ENCODE peak calls at places on chromosomes 3 and 15, in five cellular contexts. L, J, I, M and W are unnamed samples.

GRCh38 chr3:195542261-195542660 is 864 bp downstream of the PPP1R2 start:
- DNase-seq in L (no peak), M (no peak), J (no peak), I (no peak), W (no peak)

GRCh38 chr3:129197341-129197740 is 13.6 kb upstream of the CNBP start:
- DNase-seq in J (no peak), I (no peak), L (no peak), M (no peak), W (no peak)

GRCh38 chr15:44728576-44729393 is 7.5 kb upstream of the TRIM69 start:
- DNase-seq in M (peak), I (peak), J (peak), L (peak), W (peak)

GRCh38 chr15:66452971-66453580 is 44.5 kb downstream of the SNAPC5 start:
- DNase-seq in M (no peak), J (peak), I (no peak), L (no peak), W (no peak)

GRCh38 chr3:66449411-66449931 is 51.4 kb downstream of the LRIG1 start:
- DNase-seq in L (no peak), M (no peak), I (no peak), J (no peak), W (no peak)

GRCh38 chr3:140319801-140320200 is 358.1 kb upstream of the TRIM42 start:
- DNase-seq in J (no peak), L (no peak), I (no peak), M (no peak), W (no peak)

GRCh38 chr3:119098620-119099222 is 47.2 kb upstream of the TEX55 start:
- DNase-seq in L (no peak), M (no peak), J (peak), I (no peak), W (peak)

GRCh38 chr15:45634442-45635190 is at the start of gene SQOR:
- DNase-seq in M (peak), I (peak), J (peak), L (peak), W (peak)

GRCh38 chr15:89828324-89829145 is 13.9 kb upstream of the ANPEP start:
- DNase-seq in M (no peak), L (no peak), I (peak), J (peak), W (peak)

GRCh38 chr3:76152028-76152427 is 366.7 kb upstream of the ZNF717 start:
- DNase-seq in I (no peak), L (no peak), J (no peak), M (no peak), W (no peak)

GRCh38 chr3:46666471-46666845 is 27.0 kb downstream of the ALS2CL start:
- DNase-seq in L (peak), J (no peak), M (peak), I (peak), W (peak)

GRCh38 chr15:73986055-73986775 is 5.9 kb downstream of the STOML1 start:
- DNase-seq in I (no peak), L (no peak), M (no peak), J (no peak), W (no peak)

GRCh38 chr3:48425281-48425812 is 4.5 kb downstream of the PLXNB1 start:
- DNase-seq in M (no peak), L (no peak), I (no peak), J (no peak), W (no peak)

GRCh38 chr15:55588070-55588817 is at the start of gene PYGO1:
- DNase-seq in L (peak), I (no peak), M (peak), J (peak), W (peak)

GRCh38 chr3:10619989-10620832 is 114.8 kb upstream of the ATP2B2 start:
- DNase-seq in L (peak), M (no peak), I (no peak), J (no peak), W (no peak)

GRCh38 chr3:127682576-127682975 is 9.8 kb downstream of the ABTB1 start:
- DNase-seq in M (no peak), I (peak), J (no peak), L (peak), W (no peak)

GRCh38 chr3:153484842-153485241 is 322.8 kb downstream of the RAP2B start:
- DNase-seq in M (no peak), J (no peak), I (no peak), L (no peak), W (no peak)

GRCh38 chr3:148791296-148791695 is 36.3 kb upstream of the CPB1 start:
- DNase-seq in J (peak), I (no peak), L (no peak), M (no peak), W (no peak)

GRCh38 chr15:34708422-34708821 is 46.4 kb downstream of the GJD2 start:
- DNase-seq in I (no peak), L (no peak), M (no peak), J (no peak), W (no peak)

GRCh38 chr3:52091566-52092290 is 35.4 kb upstream of the DUSP7 start:
- DNase-seq in M (no peak), J (no peak), I (no peak), L (peak), W (no peak)

GRCh38 chr3:116757310-116757709 is 47.7 kb downstream of the TUSC7 start:
- DNase-seq in I (no peak), L (no peak), M (no peak), J (no peak), W (no peak)

GRCh38 chr3:104596551-104596950 is 770.2 kb upstream of the ALCAM start:
- DNase-seq in L (no peak), J (peak), M (no peak), I (no peak), W (no peak)

GRCh38 chr3:160162440-160162839 is 62.8 kb upstream of the C3orf80 start:
- DNase-seq in I (no peak), M (no peak), L (no peak), J (no peak), W (no peak)

DNA sequence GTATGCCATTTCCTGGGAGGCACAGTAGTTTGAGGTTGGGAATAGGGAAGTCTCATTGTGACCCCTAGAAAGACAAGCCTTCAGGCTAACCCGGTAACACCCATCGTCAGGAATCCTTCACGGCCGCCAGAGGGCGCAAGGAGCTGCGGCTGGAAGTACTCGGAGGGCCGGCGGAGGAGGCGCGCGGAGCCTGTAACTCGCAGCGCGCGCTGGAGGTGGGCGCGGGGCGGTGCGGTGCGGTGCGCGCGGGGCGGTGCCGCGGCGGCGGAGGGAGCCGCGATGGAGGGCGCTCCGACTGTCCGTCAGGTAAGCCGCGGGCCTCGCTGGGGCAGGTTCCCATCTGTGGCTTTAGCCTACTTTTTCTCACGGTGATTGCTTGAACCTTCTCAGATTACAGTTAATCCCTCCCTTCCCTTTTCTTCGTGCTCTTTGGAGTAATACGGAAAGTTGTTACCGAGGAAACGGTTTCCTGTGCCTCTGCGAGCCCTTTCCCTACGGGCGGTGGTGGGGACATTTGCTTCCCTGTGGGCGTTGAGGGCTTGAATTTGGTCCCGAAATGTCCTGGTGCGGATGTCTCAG is at the start of gene GRAMD1C:
- DNase-seq in L (peak), I (peak), M (peak), J (peak), W (peak)
- TF ChIP-seq POLR2A in L (no peak), I (no peak), M (no peak), J (no peak), W (peak)

GRCh38 chr15:57183614-57184344 is 192.5 kb upstream of the CGNL1 start:
- DNase-seq in M (no peak), J (no peak), I (no peak), L (no peak), W (no peak)

GRCh38 chr15:57185507-57186074 is 190.7 kb upstream of the CGNL1 start:
- DNase-seq in L (no peak), M (no peak), J (no peak), I (no peak), W (no peak)

GRCh38 chr15:57190208-57190607 is 186.1 kb upstream of the CGNL1 start:
- DNase-seq in L (no peak), I (no peak), M (no peak), J (no peak), W (no peak)

GRCh38 chr15:57183041-57183440 is 193.3 kb upstream of the CGNL1 start:
- DNase-seq in M (no peak), I (no peak), J (no peak), L (no peak), W (no peak)

GRCh38 chr15:57184502-57184901 is 191.8 kb upstream of the CGNL1 start:
- DNase-seq in J (no peak), I (no peak), M (no peak), L (no peak), W (no peak)
- TF ChIP-seq POLR2A in J (no peak), I (no peak), M (no peak), L (no peak), W (no peak)

GRCh38 chr15:56919708-56920637 is 1.5 kb downstream of the TCF12 start:
- DNase-seq in I (peak), J (no peak), M (peak), L (no peak), W (peak)

GRCh38 chr15:56917652-56918045 is 795 bp upstream of the TCF12 start:
- DNase-seq in I (no peak), L (no peak), M (no peak), J (peak), W (no peak)

GRCh38 chr15:56918046-56918906 is at the start of gene TCF12:
- DNase-seq in J (peak), I (peak), L (peak), M (peak), W (peak)

GRCh38 chr15:56916825-56917477 is 1.5 kb upstream of the TCF12 start:
- DNase-seq in L (no peak), J (no peak), I (no peak), M (no peak), W (no peak)

DNA sequence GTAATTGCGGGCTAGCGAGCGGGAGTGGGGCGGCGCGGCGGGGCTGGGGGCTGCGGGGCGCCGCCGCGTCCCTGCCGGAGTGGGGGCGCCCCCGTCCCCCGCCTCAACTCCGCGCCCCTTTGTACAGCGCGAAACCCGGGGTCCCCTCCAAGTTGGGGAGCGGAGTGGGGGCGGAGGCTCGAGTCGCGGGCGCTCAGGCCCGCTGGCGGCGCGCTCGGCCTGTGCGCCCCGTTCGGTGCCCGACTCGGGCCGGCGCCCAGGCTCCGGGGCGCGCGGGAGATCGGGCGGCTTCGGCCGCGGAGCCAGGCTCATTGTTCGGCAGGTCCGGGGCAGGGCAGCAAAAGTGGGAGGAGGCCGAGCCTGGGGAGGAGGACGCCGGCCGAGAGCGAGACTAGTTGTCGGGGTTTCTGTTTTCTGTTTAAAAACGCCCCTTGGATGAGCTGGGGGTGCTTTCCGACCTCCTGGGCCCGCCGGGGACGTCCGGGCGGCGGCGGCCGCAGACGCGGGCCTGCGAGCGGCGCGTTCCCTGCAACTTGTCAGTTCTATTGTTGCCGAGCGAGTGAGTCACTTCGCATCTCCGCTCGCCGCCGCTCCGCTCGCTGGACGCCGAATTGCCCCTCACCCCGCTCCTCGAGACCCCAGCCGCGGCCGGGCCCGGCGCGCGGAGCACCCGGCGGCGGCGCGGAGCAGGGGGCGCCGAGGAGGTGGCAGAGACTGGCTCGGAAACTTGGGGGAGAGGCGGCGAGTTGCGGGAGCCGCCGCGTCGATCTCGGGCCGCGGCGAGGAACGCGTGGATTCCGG is 663 bp downstream of the TCF12 start:
- DNase-seq in M (peak), J (no peak), I (peak), L (peak), W (peak)
- TF ChIP-seq POLR2A in M (peak), J (no peak), I (no peak), L (no peak), W (peak)

GRCh38 chr3:135964160-135964955 is 1.2 kb upstream of the PPP2R3A start:
- DNase-seq in M (no peak), I (no peak), J (no peak), L (no peak), W (no peak)

GRCh38 chr3:135965129-135965505 is 411 bp upstream of the PPP2R3A start:
- DNase-seq in L (no peak), M (no peak), J (no peak), I (no peak), W (no peak)

GRCh38 chr3:135966875-135967274 is 1.3 kb downstream of the PPP2R3A start:
- DNase-seq in I (no peak), L (no peak), J (no peak), M (no peak), W (no peak)

GRCh38 chr3:135966349-135966695 is 794 bp downstream of the PPP2R3A start:
- DNase-seq in M (peak), J (peak), L (peak), I (no peak), W (no peak)

DNA sequence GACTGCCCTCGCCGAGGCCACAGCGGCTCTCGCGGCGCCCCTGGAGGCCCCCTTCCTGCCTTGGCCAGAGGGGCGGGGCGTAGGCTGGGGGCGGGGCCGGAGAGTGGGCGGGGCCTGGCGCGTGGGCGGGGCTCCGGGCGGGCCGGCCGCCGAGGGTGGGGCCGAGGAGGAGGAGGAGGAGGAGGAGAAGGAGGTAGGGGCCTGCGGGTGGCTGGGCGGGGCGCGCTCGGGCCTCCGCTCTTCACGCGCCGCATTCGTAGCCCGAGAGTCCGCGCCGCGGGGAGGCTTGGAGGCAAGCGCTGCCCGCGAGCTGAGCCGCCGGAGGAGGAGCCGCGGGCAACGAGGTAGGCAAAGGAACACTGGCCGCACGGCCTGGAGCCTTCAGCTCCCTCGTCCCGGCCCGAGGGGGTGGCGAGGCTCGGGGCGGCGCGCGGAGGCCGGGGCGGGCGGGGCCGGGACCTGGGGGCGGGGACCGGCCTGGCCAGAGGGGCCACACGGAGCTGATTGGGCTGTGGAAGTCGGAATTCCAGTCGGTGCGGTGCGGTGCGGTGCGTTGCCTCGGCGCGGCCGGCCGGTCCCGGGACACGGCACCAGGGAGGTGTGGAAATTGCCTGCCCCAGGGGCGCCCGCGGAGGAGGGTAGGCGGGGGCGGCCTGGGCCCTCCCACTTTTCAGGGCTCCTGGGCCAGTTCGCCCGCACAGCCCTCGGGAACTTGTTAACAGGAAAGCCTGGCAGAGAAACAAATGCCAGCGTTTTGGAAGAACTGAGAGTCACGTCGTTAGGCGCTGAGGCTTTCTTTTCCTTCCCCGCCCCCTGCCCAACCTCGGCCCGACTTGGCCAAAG is at the start of gene PPP2R3A:
- DNase-seq in J (peak), M (peak), I (peak), L (peak), W (peak)
- TF ChIP-seq POLR2A in J (peak), M (no peak), I (peak), L (no peak), W (peak)

DNA sequence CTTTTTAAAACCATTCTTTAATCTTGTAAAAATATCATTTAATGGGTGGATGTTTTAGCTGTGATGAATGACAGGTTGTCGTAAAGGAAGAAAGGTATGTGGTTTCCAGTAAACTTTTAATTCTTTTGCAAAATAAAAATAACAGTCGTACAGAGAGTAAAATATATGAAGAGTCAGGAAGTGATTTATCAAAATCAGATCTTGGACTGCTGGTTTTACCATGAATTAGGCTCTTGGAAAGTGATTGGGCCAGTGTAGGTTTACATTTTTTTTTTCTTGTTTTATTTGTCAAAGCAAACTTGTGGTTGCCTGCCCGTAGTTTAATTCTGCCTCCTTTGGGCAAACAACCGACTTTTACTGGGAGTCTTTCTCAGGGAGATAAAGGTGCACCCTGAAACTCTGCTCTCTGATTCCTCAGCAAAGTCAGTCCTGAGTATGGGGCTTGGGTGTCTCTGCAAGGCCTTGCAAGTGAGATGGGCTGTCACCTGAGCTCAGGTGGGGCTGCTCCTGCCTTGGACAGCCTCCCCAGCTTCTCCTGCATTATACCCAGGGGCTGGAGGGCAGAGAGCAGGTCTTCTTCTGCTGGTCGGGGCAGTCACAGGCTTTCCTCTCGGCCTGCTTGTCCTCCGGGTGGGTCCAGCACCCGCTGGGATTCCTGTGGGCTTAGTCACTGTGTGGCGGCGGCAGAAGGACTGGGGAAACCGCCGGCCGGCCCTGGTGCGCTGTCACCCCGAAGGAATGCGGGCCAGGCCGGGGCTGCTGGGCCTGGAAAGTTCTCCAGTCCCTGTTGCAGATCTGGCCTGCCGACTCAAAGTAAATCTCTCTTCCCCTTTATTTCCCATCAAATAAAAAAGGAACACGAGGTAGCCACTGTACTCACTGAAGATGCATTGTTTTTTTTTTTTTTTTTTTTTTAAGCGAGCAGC is 79.0 kb downstream of the IGF1R start:
- DNase-seq in I (peak), J (peak), M (no peak), L (no peak), W (peak)
- TF ChIP-seq POLR2A in I (no peak), J (no peak), M (no peak), L (no peak), W (peak)

DNA sequence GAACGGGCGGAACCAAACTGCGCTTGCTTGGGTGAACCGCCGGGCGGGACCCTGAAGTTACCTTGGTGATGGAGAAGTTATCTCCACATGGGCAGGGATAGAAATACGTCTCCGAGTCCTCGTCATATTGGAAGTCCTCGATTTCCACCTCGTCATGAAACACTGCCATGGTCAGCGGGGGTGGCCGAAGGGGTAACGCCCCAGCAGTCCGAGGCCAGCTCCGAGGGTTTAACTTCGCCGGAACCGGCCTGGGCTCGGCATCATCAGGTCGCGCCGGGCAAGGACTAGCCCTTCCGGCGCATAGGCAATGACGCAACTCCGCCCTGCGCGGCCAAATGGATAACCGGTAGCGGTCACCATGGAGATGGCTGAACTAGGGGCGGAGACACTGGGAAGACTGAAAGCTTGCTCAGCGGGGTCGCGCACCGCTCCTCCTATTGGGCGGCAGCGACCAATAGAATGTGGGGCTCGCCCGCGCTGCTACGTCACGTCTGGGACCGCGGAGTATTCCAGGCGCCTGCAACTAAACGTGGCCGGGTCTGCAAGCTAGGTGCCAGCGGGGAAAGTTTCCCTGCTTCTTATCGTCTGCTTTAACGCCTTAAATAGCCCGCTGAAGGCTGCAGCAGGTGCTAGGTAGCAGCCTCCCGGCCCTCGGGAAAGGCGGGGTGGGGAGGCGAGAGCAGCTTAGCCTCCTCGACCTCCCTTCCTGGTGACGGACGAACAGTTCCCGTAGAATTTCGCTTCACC is at the start of the genes DPH3 and OXNAD1:
- DNase-seq in I (peak), M (peak), L (peak), J (peak), W (peak)
- TF ChIP-seq POLR2A in I (peak), M (peak), L (peak), J (peak), W (peak)